ENCODE peak calls at places on chromosome 14, in six cellular contexts. U, D, Q, C, F and W are unnamed samples.

GRCh38 chr14:70057519-70058136 is 131.1 kb downstream of the SLC8A3 start:
- DNase-seq in C (no peak), Q (peak; percentile 13), U (no peak), D (no peak), F (no peak), W (no peak)

GRCh38 chr14:76514599-76514998 is 138.7 kb downstream of the ESRRB start:
- DNase-seq in D (peak; percentile 21), F (no peak), Q (no peak), C (no peak), U (peak; percentile 4), W (no peak)

GRCh38 chr14:101474563-101475467 is 86.5 kb upstream of the DIO3 start:
- DNase-seq in F (peak; percentile 46), C (no peak), Q (no peak), D (peak; percentile 54), U (peak; percentile 29), W (no peak)

GRCh38 chr14:89748004-89748403 is 206.5 kb downstream of the EFCAB11 start:
- DNase-seq in C (no peak), U (peak; percentile 56), D (no peak), Q (no peak), F (no peak), W (no peak)

GRCh38 chr14:23171251-23171975 is 12.0 kb downstream of the SLC7A8 start:
- DNase-seq in F (peak; percentile 27), D (no peak), U (no peak), C (no peak), Q (no peak), W (no peak)

GRCh38 chr14:93970589-93970966 is 5.8 kb downstream of the ASB2 start:
- DNase-seq in C (no peak), Q (no peak), D (no peak), U (no peak), F (peak; percentile 66), W (no peak)

GRCh38 chr14:76486251-76486743 is 110.4 kb downstream of the ESRRB start:
- DNase-seq in Q (no peak), C (no peak), F (no peak), D (no peak), U (no peak), W (no peak)

GRCh38 chr14:85233756-85234545 is 296.0 kb upstream of the FLRT2 start:
- DNase-seq in U (peak; percentile 61), Q (no peak), D (no peak), F (no peak), C (no peak), W (no peak)

GRCh38 chr14:73173092-73173735 is 36.9 kb downstream of the PSEN1 start:
- DNase-seq in D (no peak), C (no peak), F (no peak), Q (peak; percentile 36), U (peak; percentile 79), W (no peak)

GRCh38 chr14:85414142-85414541 is 115.8 kb upstream of the FLRT2 start:
- DNase-seq in U (no peak), D (no peak), Q (no peak), C (no peak), F (no peak), W (no peak)

GRCh38 chr14:23559010-23559920 is 3.2 kb downstream of the THTPA start:
- DNase-seq in C (peak; percentile 54), F (peak; percentile 74), Q (peak; percentile 79), U (peak; percentile 59), D (no peak), W (no peak)

GRCh38 chr14:50335389-50335788 is 23.3 kb downstream of the DMAC2L start:
- DNase-seq in D (peak; percentile 79), Q (peak; percentile 62), F (peak; percentile 84), C (peak; percentile 26), U (peak; percentile 87), W (no peak)

GRCh38 chr14:74324945-74325361 is 22.2 kb upstream of the ABCD4 start:
- DNase-seq in D (no peak), Q (peak; percentile 56), F (no peak), C (no peak), U (peak; percentile 43), W (no peak)

GRCh38 chr14:69855180-69855817 is 23.9 kb upstream of the SMOC1 start:
- DNase-seq in U (no peak), Q (no peak), C (no peak), D (no peak), F (no peak), W (no peak)

GRCh38 chr14:51730674-51731073 is 79.0 kb downstream of the FRMD6 start:
- DNase-seq in F (no peak), D (no peak), C (no peak), Q (no peak), U (no peak), W (no peak)

GRCh38 chr14:74524813-74525135 is 31.2 kb downstream of the ISCA2 start:
- DNase-seq in F (no peak), Q (no peak), C (no peak), U (no peak), D (no peak), W (no peak)

GRCh38 chr14:22781606-22782000 is 15.1 kb downstream of the OXA1L start:
- DNase-seq in F (no peak), C (no peak), D (no peak), Q (no peak), U (peak; percentile 14), W (no peak)

GRCh38 chr14:58243790-58244555 is 670 bp upstream of the PSMA3 start:
- DNase-seq in D (peak; percentile 59), F (peak; percentile 57), C (no peak), Q (peak; percentile 20), U (no peak), W (no peak)

DNA sequence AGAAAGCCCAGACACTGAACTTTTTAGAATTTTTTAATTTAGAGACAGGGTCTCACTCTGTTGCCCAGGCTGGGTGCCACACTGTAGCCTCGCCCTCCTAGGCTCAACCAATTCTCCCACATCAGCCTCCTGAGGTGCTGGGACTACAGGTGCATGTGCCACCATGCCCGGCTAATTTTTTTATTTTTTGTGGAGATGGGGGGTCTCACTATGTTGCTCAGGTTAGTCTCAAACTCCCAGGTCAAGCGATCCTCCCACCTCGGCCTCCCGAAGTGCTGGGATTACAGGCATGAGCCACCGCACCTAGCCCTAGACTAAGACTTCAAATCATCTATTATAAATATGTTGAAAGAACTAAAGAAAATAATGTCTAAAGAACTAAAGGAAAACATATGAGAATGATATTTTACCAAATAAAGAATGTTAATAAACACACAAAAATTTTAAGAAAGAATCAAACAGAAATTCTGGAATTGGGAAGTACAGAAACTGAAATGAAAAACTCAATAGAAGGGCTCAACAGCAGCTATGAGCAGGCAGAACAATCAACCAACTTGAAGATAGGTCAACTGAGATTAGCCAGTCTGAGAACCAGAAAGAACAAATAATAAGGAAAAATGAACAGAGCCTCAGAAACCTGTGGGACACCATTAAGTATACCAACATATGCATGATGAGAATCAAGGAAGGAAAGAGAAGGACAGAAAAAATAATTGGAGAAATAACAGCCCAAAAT is 26.2 kb upstream of the AP4S1 start:
- DNase-seq in Q (no peak), C (no peak), U (no peak), F (no peak), D (no peak), W (no peak)
- H3K4me1 ChIP-seq in Q (peaks cover 3% of the 10 kb centered on the region), C (peaks cover 33% of the 10 kb centered on the region), U (peaks cover 3% of the 10 kb centered on the region), F (peaks cover 12% of the 10 kb centered on the region), D (peaks cover 38% of the 10 kb centered on the region), W (peaks cover 25% of the 10 kb centered on the region)

DNA sequence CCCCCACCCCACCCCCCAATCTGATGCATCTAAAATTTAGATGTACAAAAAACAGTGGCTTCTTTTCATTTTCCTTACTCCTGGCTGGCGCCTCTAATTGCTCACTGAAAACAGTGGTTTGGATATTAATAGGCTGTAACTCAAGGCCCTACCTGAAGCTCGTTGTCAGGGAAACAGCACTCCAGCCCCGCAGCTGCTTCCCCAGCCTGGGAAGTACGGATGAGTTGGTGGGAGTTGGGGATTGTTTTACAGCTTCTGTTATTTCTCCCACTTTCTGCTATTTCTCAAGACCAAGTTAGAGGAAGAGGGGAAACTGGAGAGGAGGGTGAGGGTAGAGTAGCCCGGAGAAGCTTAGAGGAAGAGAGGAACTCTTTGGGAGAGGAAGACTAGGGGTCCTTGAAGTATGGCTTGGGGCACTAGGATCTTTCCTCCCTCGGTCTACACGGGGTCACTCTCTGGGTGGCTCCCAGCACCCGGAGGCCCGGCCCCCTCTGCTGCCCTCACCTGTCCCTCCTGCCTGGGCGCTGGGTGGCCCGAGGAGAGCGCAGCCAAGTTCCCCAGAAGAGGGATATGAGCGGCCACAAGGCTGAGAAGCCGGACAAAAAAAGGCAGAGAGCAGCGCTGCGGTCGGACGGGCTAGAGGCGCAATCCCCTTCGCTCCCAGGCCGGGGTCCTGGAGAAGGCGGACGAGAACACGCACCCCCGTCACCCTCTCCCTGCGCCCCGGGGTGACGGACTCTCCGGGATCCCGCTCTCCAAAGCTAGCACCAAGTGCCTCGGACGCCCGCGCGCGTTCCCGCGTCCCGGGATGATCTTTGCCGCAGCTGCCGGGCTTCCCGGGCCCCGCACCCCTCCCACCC is 702 bp downstream of the SPTB start:
- DNase-seq in Q (peak; percentile 23), U (no peak), F (no peak), C (no peak), D (no peak), W (no peak)
- TF ChIP-seq CTCF in Q (no peak), U (no peak), F (no peak), C (no peak), D (no peak), W (no peak)

GRCh38 chr14:59310644-59311043 is 122.2 kb downstream of the DAAM1 start:
- DNase-seq in C (no peak), U (peak; percentile 17), F (no peak), D (no peak), Q (no peak), W (no peak)
- H3K4me1 ChIP-seq in C (peaks cover 77% of the 10 kb centered on the region), U (peaks cover 9% of the 10 kb centered on the region), F (no peaks in the 10 kb centered on the region), D (peaks cover 97% of the 10 kb centered on the region), Q (peaks cover 42% of the 10 kb centered on the region), W (peaks cover 73% of the 10 kb centered on the region)

DNA sequence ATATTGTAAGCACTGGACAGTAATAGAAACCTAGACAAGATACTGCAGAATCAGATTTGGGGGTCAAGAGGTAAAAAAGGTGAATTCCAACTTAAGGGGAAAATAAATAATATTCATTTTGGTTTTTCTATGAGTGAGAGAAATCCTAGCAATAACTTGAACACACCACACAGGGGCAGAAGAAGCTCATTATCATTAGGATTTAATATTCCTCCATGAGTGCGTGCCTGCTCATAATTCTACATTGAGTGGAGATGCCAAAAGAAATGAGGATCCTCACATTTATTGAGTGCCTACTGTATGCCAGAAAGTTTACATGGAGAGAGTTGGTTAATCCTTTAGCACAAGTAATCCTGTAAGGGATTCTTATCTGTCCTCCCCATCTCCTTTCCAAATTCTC is 40.5 kb upstream of the C14orf132 start:
- DNase-seq in F (no peak), Q (no peak), U (peak; percentile 70), D (no peak), C (no peak), W (no peak)
- TF ChIP-seq CTCF in F (peak; percentile 56), Q (peak; percentile 53), U (peak; percentile 33), D (peak; percentile 44), C (peak; percentile 47), W (peak; percentile 51)